ENCODE peak calls at places on chromosome 15, in four cellular contexts. G is HCT116, R is endothelial cell of umbilical vein, K is prostate gland. Z is an unnamed sample.

GRCh38 chr15:85621096-85621495 is 173.6 kb downstream of the KLHL25 start:
- DNase-seq in G (no peak), K (no peak), R (no peak), Z (no peak)

GRCh38 chr15:80689716-80690115 is 5.4 kb upstream of the ABHD17C start:
- DNase-seq in R (no peak), G (no peak), K (no peak), Z (no peak)

GRCh38 chr15:86347245-86347644 is 267.6 kb downstream of the AGBL1 start:
- DNase-seq in G (no peak), K (no peak), R (no peak), Z (no peak)

GRCh38 chr15:70757627-70758026 is 5.7 kb downstream of the UACA start:
- DNase-seq in R (no peak), G (no peak), K (no peak), Z (no peak)

GRCh38 chr15:91849749-91850161 is 3.8 kb upstream of the SLCO3A1 start:
- DNase-seq in K (no peak), R (peak), G (peak), Z (peak)

GRCh38 chr15:57316451-57316850 is 59.9 kb upstream of the CGNL1 start:
- DNase-seq in G (no peak), R (no peak), K (no peak), Z (no peak)

GRCh38 chr15:70251246-70251990 is 153.7 kb upstream of the TLE3 start:
- DNase-seq in K (no peak), R (no peak), G (no peak), Z (no peak)

GRCh38 chr15:48861813-48862431 is 16.0 kb upstream of the EID1 start:
- DNase-seq in R (peak), G (peak), K (no peak), Z (no peak)

GRCh38 chr15:76678766-76679165 is 226.4 kb downstream of the SCAPER start:
- DNase-seq in K (no peak), R (no peak), G (no peak), Z (no peak)

GRCh38 chr15:80825361-80826030 is 46.3 kb downstream of the CEMIP start:
- DNase-seq in R (no peak), K (peak), G (no peak), Z (no peak)

GRCh38 chr15:99682455-99682854 is 50.8 kb downstream of the LYSMD4 start:
- DNase-seq in G (no peak), R (peak), K (no peak), Z (no peak)

GRCh38 chr15:74869726-74870407 is 3.3 kb downstream of the SCAMP2 start:
- DNase-seq in G (no peak), K (no peak), R (peak), Z (no peak)

GRCh38 chr15:74872702-74873035 is 496 bp downstream of the SCAMP2 start:
- DNase-seq in G (no peak), K (no peak), R (no peak), Z (no peak)

GRCh38 chr15:74873756-74874424 is 725 bp upstream of the SCAMP2 start:
- DNase-seq in R (peak), G (no peak), K (no peak), Z (no peak)

GRCh38 chr15:74870496-74871213 is 2.5 kb downstream of the SCAMP2 start:
- DNase-seq in G (no peak), K (no peak), R (peak), Z (no peak)

DNA sequence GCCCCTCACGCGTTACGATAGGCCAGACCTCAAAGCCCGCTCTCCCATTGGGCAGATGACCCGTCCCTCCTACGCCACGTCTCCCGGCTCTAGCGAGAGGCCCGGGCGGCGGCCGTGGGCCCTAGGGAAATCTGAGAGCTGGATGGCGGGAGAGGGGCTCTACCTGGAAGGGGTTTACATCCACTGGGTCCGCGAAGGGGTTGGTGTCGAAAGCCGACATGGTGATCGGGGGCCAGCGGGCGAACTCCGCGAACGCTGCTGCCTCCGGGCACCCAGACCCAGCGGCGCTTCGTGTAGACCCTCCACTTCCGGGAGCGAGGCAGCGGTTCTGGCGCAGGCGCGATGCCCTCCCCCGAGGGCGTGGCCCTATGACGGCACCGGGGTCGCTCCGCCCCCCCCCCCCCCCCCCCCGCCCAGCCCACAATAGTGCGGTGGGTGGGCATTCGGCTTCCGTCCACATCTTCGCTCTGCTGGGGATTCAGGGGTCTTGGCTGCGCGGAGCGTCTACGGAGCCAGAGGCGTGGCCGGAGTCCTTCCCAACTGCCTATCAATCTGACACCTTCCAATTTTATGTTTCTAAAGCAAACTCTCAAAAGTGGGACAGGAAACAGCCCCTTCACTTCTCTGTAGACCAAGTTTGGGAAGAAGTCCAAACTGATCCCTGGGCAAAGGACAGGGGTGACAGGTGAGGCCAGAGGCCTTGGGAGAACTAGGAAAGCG is at the start of gene SCAMP2:
- DNase-seq in K (peak), G (peak), R (peak), Z (peak)
- TF ChIP-seq POLR2A in K (peak), G (peak), R (peak), Z (peak)

GRCh38 chr15:89115547-89115946 is 27.3 kb downstream of the ABHD2 start:
- DNase-seq in R (no peak), K (peak), G (no peak), Z (no peak)
- TF ChIP-seq POLR2A in R (no peak), K (peak), G (no peak), Z (no peak)

GRCh38 chr15:31265090-31265870 is 61.4 kb upstream of the KLF13 start:
- DNase-seq in G (no peak), R (no peak), K (no peak), Z (no peak)

GRCh38 chr15:31262143-31262530 is 64.5 kb upstream of the KLF13 start:
- DNase-seq in G (no peak), R (no peak), K (no peak), Z (no peak)

GRCh38 chr15:31264534-31265089 is 62.0 kb upstream of the KLF13 start:
- DNase-seq in K (no peak), R (no peak), G (no peak), Z (no peak)

GRCh38 chr15:31262901-31263671 is 63.5 kb upstream of the KLF13 start:
- DNase-seq in K (no peak), R (no peak), G (no peak), Z (no peak)

GRCh38 chr15:31263751-31264533 is 62.7 kb upstream of the KLF13 start:
- DNase-seq in R (peak), K (peak), G (no peak), Z (no peak)
- TF ChIP-seq POLR2A in R (no peak), K (no peak), G (no peak), Z (no peak)

DNA sequence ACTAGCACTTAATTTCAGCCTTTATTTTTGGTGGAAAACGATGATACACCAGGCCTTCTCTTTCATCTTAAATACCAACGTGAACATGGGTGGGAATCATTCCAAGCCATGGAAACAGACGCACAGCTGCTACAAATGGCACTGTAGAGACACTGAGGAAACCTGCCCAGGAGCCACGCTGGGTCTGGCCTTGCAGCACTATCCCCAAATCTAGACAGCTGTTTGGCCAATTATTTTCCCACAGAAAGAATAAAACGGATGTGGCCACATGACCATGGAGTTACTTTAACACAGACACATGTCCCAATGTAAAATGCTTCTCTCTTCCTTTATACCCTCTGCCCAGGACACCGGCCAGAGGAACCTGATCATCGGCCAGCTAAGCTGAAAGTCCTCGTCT is 83.6 kb upstream of the OCA2 start:
- DNase-seq in G (no peak), R (no peak), K (no peak), Z (no peak)
- TF ChIP-seq POLR2A in G (no peak), R (no peak), K (no peak), Z (no peak)

DNA sequence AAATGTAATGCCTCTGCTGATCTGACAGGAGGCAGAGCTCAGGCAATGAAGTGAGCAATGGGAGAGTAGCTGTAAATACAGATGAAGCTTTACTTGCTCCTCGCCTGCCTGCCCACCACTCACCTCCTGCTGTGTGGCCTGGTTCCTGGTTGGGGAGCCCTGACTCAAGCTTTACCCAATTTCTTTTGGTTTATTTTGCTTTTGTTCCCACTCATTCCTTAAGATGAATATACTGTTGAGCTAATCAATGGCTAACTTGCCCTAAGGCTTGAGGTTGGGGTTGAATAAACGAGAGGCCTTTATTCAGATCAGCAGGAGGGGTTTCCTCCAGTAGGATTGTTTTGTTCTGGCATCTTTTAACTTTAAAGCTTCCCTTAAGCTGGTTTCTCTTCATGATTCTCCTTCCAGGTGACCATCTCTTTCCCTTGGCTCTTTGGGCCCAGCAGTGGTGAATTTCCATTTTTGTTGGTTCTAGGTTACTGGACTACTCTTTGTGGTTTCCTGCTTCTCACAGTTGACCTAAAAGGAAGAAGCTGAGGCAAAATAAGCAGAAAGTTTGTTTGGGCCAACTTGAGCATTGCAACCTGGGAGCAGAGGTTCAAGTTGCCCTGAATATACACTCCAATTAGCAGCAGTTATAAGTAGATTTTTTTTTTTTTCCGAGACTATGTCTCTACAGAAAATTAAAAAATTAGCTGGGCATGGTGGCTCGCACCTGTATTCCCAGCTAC is 44.4 kb downstream of the STARD9 start:
- DNase-seq in R (no peak), G (no peak), K (no peak), Z (no peak)
- TF ChIP-seq POLR2A in R (no peak), G (no peak), K (no peak), Z (no peak)

GRCh38 chr15:98649621-98649995 is 1.3 kb downstream of the IGF1R start:
- DNase-seq in K (no peak), G (no peak), R (peak), Z (no peak)

GRCh38 chr15:98646546-98647025 is 1.8 kb upstream of the IGF1R start:
- DNase-seq in G (no peak), R (no peak), K (no peak), Z (no peak)

GRCh38 chr15:98647026-98647773 is 1.1 kb upstream of the IGF1R start:
- DNase-seq in R (peak), K (peak), G (peak), Z (peak)

GRCh38 chr15:98648654-98649537 is 557 bp downstream of the IGF1R start:
- DNase-seq in G (no peak), K (peak), R (peak), Z (no peak)

DNA sequence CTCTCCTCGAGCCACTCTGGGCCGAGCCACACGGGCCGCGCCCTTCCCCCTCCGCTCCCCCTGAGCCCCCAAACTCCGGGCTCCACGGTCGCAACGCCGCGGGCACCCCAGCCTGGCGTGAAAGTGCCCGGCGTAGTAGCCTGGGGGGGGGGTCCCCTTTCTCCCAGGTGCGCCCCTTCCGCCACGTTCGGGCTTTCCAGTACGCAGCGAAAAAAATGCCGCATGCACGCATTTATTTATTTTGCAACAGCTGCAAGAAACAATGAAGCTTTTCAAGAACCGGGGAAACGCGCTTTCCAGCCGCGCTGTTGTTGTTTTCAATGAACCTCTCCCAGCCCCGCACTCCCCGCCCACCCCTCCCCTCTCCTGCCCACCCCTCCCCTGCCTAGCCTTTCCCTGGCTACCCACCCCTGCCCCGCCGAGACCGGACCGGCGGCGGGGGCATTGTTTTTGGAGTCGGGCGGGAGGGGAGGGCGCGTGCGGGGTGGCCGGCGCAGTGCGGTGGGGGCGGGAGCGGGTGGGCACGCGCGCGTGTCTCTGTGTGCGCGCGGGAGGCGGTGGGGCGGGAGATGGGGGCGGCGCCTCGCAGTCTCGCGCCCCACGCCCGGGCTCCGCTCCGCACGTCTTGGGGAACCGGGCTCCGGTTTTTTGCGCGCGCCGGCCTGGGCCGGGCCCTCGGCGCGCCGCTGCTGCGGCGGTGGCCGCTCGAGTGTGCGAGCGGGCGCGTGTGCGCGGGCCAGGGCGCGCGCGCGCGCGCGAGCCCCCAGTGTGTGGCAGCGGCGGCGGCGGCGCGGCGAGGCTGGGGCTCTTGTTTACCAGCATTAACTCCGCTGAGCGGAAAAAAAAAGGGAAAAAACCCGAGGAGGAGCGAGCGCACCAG is at the start of gene IGF1R:
- DNase-seq in G (peak), R (peak), K (peak), Z (peak)
- TF ChIP-seq POLR2A in G (no peak), R (no peak), K (peak), Z (no peak)

GRCh38 chr15:89325039-89325803 is 9.4 kb downstream of the POLG start:
- DNase-seq in R (no peak), K (no peak), G (no peak), Z (no peak)

GRCh38 chr15:89322822-89323221 is 11.8 kb downstream of the POLG start:
- DNase-seq in K (no peak), R (no peak), G (no peak), Z (no peak)

GRCh38 chr15:89326316-89326715 is 8.3 kb downstream of the POLG start:
- DNase-seq in G (no peak), R (no peak), K (no peak), Z (no peak)

GRCh38 chr15:89321521-89322410 is 12.9 kb downstream of the POLG start:
- DNase-seq in K (no peak), R (no peak), G (no peak), Z (no peak)

GRCh38 chr15:89323825-89324224 is 10.8 kb downstream of the POLG start:
- DNase-seq in G (no peak), K (no peak), R (no peak), Z (no peak)
- TF ChIP-seq POLR2A in G (no peak), K (no peak), R (no peak), Z (no peak)